ENCODE peak calls at places on chromosome X, in six cellular contexts. I is skeletal muscle cell, C is ovary, K is choroid plexus epithelial cell, H is colonic mucosa, W is fibroblast of the aortic adventitia. L is an unnamed sample.

GRCh38 chrX:132022115-132022862 is 813 bp upstream of the STK26 start:
- DNase-seq in I (no peak), C (no peak), K (peak), H (peak), W (no peak), L (no peak)

GRCh38 chrX:153974003-153974725 is 1.6 kb downstream of the TMEM187 start:
- DNase-seq in I (no peak), C (peak), K (no peak), H (no peak), W (no peak), L (no peak)

GRCh38 chrX:110103344-110103743 is 100.4 kb downstream of the TMEM164 start:
- DNase-seq in I (no peak), C (no peak), K (no peak), H (no peak), W (no peak), L (no peak)

GRCh38 chrX:24023972-24024664 is 2.9 kb downstream of the KLHL15 start:
- DNase-seq in I (no peak), C (no peak), K (peak), H (no peak), W (peak), L (no peak)

GRCh38 chrX:106903856-106904528 is 851 bp upstream of the RIPPLY1 start:
- DNase-seq in I (no peak), C (no peak), K (no peak), H (no peak), W (no peak), L (no peak)

GRCh38 chrX:22650691-22651090 is 349.1 kb upstream of the DDX53 start:
- DNase-seq in I (no peak), C (no peak), K (no peak), H (no peak), W (no peak), L (no peak)

GRCh38 chrX:39759526-39760224 is 338.1 kb downstream of the BCOR start:
- DNase-seq in I (peak), C (peak), K (peak), H (no peak), W (peak), L (no peak)

GRCh38 chrX:52363247-52363883 is 5.5 kb upstream of the XAGE2 start:
- DNase-seq in I (no peak), C (no peak), K (peak), H (peak), W (peak), L (no peak)

GRCh38 chrX:87636533-87636932 is 118.9 kb downstream of the KLHL4 start:
- DNase-seq in I (no peak), C (no peak), K (no peak), H (no peak), W (no peak), L (no peak)

GRCh38 chrX:7927259-7928167 is at the start of gene PNPLA4:
- DNase-seq in I (peak), C (peak), K (peak), H (peak), W (peak), L (peak)

GRCh38 chrX:130523460-130524394 is 121.9 kb downstream of the RBMX2 start:
- DNase-seq in I (no peak), C (peak), K (peak), H (peak), W (no peak), L (no peak)

GRCh38 chrX:134760671-134761070 is 102.4 kb upstream of the PLAC1 start:
- DNase-seq in I (no peak), C (no peak), K (no peak), H (no peak), W (peak), L (no peak)

GRCh38 chrX:119427024-119427794 is 28.1 kb downstream of the SLC25A43 start:
- DNase-seq in I (peak), C (no peak), K (peak), H (no peak), W (no peak), L (no peak)

GRCh38 chrX:110280954-110281353 is 36.9 kb downstream of the AMMECR1 start:
- DNase-seq in I (peak), C (no peak), K (no peak), H (no peak), W (peak), L (peak)

GRCh38 chrX:2828404-2829065 is at the start of gene GYG2:
- DNase-seq in I (no peak), C (peak), K (peak), H (peak), W (peak), L (no peak)

GRCh38 chrX:2831471-2832228 is 2.9 kb downstream of the GYG2 start:
- DNase-seq in I (no peak), C (no peak), K (no peak), H (no peak), W (no peak), L (no peak)

GRCh38 chrX:2824886-2825285 is 3.8 kb upstream of the GYG2 start:
- DNase-seq in I (no peak), C (no peak), K (no peak), H (no peak), W (no peak), L (no peak)

GRCh38 chrX:2829066-2829430 is 318 bp downstream of the GYG2 start:
- DNase-seq in I (no peak), C (peak), K (no peak), H (peak), W (no peak), L (no peak)

DNA sequence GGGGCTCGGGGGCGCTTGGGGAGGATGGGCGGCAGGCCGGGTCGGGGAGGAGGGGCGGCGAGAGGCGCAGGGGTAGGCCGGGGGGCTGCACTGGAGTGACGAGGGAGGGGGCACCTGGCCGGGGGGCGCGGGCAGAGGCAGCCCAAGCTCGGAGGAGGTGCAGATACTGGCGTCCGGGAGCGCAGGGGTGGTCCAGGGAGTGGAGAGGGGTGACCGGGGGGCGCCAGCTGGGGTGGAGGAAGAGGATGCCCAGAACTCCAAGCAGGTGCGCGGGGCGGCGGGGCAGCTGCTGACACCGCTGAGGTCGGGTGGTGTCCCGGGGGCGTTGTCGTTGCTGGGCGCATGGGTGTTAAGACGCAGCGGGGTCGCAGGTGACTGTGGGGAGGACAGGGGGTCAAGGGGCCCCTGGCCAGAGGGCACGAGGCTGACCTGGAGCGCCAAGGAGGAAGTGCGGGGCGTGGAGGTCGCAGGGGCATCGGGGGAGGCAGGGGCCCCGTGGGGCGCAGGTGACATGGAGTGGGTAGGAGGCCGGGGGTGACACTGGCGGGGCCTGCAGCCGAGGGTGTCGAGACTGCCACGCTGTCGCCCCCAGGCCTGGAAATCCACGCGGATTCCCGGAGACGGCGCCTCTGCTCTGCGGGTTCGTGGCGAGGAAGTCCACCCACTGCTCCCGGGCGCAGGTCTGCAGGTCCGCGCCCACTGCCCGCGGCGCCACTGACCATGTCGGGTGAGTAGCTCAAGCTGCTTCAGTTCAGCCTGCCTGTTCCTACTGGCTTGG is 928 bp downstream of the GYG2 start:
- DNase-seq in I (no peak), C (no peak), K (no peak), H (no peak), W (no peak), L (no peak)
- H3K4me3 ChIP-seq in I (peak), C (peak), K (peak), H (peak), W (peak), L (peak)

GRCh38 chrX:53442322-53442631 is 8.1 kb upstream of the HSD17B10 start:
- DNase-seq in I (no peak), C (no peak), K (no peak), H (no peak), W (no peak), L (no peak)
- H3K4me3 ChIP-seq in I (no peak), C (no peak), K (no peak), H (no peak), W (no peak), L (no peak)

DNA sequence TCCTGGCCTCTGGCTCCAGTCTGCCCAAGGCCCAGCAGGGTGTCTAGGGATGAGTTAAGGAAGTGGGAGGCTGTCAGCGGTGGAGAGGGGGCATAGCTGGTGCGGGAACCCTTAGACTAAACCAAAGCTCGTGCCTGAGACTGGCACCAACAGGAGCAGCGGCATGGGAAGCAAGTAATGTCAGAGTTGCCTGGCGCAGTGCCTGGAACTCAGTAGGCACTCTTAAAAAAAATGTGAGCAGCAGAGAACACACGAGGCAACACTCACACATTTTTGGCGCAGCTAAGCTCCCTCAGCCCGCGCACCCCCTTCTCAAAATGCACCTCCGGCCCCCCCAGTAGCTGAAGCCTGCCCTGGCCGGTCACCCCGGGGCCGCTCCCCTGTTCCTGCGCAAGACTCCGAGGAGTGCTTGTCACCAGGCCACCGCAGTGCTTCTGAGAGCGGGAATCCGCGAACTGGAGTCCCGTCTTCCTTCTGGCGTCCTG is 583 bp downstream of the GABRE start:
- DNase-seq in I (no peak), C (no peak), K (peak), H (peak), W (peak), L (no peak)
- H3K4me3 ChIP-seq in I (peak), C (peak), K (peak), H (peak), W (peak), L (peak)

GRCh38 chrX:6228720-6229119 is at the start of gene NLGN4X:
- DNase-seq in I (no peak), C (peak), K (no peak), H (no peak), W (no peak), L (no peak)
- H3K4me3 ChIP-seq in I (no peak), C (peak), K (no peak), H (no peak), W (no peak), L (no peak)

DNA sequence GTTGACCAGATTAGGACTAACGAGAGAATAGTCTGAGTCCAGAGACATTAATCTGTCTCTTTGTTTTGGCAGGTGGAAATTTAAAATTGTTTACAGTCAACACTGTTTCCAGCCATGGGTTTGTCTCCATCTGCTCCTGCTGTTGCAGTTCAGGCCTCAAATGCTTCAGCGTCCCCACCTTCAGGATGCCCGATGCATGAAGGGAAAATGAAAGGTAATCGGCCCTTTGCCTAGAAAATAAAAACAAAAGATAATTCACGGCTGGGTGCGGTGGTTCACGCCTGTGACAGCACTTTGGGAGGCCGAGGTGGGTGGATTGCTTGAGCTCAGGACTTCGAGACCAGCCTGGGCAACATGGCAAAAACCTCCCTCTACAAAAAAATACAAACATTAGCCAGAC is 815 bp downstream of the HCCS start:
- DNase-seq in I (no peak), C (no peak), K (no peak), H (peak), W (no peak), L (no peak)
- H3K4me3 ChIP-seq in I (peak), C (peak), K (peak), H (peak), W (peak), L (peak)

L was measured in AG09309.